ENCODE peak calls at places on chromosomes 13 and 19, in nine cellular contexts. One of them, this sample, is unnamed.

GRCh38 chr19:47637550-47637949 is 28.6 kb downstream of the BICRA start:
- DNase-seq in mucosa of gallbladder: no peak
- DNase-seq in stimulated activated CD4-positive, alpha-beta T cell treated with anti-CD3 and anti-CD28 coated beads, TNF-alpha, amount 100 ng/mL, for 1 hour: no peak
- DNase-seq in MCF 10A: no peak
- DNase-seq in substantia nigra: no peak
- DNase-seq in kidney glomerular epithelial cell: no peak
- DNase-seq in nephron progenitor cell: no peak
- DNase-seq in tibial artery: no peak
- DNase-seq in EL: peak
- DNase-seq in this sample: no peak

GRCh38 chr19:16702123-16702522 is 17.5 kb upstream of the NWD1 start:
- DNase-seq in mucosa of gallbladder: no peak
- DNase-seq in stimulated activated CD4-positive, alpha-beta T cell treated with anti-CD3 and anti-CD28 coated beads, TNF-alpha, amount 100 ng/mL, for 1 hour: no peak
- DNase-seq in MCF 10A: peak
- DNase-seq in substantia nigra: no peak
- DNase-seq in kidney glomerular epithelial cell: no peak
- DNase-seq in nephron progenitor cell: no peak
- DNase-seq in tibial artery: peak
- DNase-seq in EL: peak
- DNase-seq in this sample: no peak

GRCh38 chr13:101258071-101258470 is 158.2 kb downstream of the NALCN start:
- DNase-seq in mucosa of gallbladder: no peak
- DNase-seq in stimulated activated CD4-positive, alpha-beta T cell treated with anti-CD3 and anti-CD28 coated beads, TNF-alpha, amount 100 ng/mL, for 1 hour: no peak
- DNase-seq in MCF 10A: peak
- DNase-seq in substantia nigra: no peak
- DNase-seq in kidney glomerular epithelial cell: peak
- DNase-seq in nephron progenitor cell: peak
- DNase-seq in tibial artery: no peak
- DNase-seq in EL: peak
- DNase-seq in this sample: no peak

GRCh38 chr13:111005364-111005763 is 90.5 kb upstream of the ANKRD10 start:
- DNase-seq in mucosa of gallbladder: no peak
- DNase-seq in stimulated activated CD4-positive, alpha-beta T cell treated with anti-CD3 and anti-CD28 coated beads, TNF-alpha, amount 100 ng/mL, for 1 hour: no peak
- DNase-seq in MCF 10A: peak
- DNase-seq in substantia nigra: no peak
- DNase-seq in kidney glomerular epithelial cell: no peak
- DNase-seq in nephron progenitor cell: no peak
- DNase-seq in tibial artery: no peak
- DNase-seq in EL: peak
- DNase-seq in this sample: no peak

GRCh38 chr13:87872813-87873212 is 201.6 kb downstream of the SLITRK5 start:
- DNase-seq in mucosa of gallbladder: no peak
- DNase-seq in stimulated activated CD4-positive, alpha-beta T cell treated with anti-CD3 and anti-CD28 coated beads, TNF-alpha, amount 100 ng/mL, for 1 hour: no peak
- DNase-seq in MCF 10A: no peak
- DNase-seq in substantia nigra: no peak
- DNase-seq in kidney glomerular epithelial cell: no peak
- DNase-seq in nephron progenitor cell: no peak
- DNase-seq in tibial artery: no peak
- DNase-seq in EL: no peak
- DNase-seq in this sample: no peak

GRCh38 chr19:19064098-19064722 is 416 bp downstream of the SLC25A42 start:
- DNase-seq in mucosa of gallbladder: no peak
- DNase-seq in stimulated activated CD4-positive, alpha-beta T cell treated with anti-CD3 and anti-CD28 coated beads, TNF-alpha, amount 100 ng/mL, for 1 hour: no peak
- DNase-seq in MCF 10A: no peak
- DNase-seq in substantia nigra: no peak
- DNase-seq in kidney glomerular epithelial cell: no peak
- DNase-seq in nephron progenitor cell: no peak
- DNase-seq in tibial artery: peak
- DNase-seq in EL: no peak
- DNase-seq in this sample: no peak

GRCh38 chr19:2207008-2207407 is 29.1 kb downstream of the PLEKHJ1 start:
- DNase-seq in mucosa of gallbladder: no peak
- DNase-seq in stimulated activated CD4-positive, alpha-beta T cell treated with anti-CD3 and anti-CD28 coated beads, TNF-alpha, amount 100 ng/mL, for 1 hour: no peak
- DNase-seq in MCF 10A: no peak
- DNase-seq in substantia nigra: no peak
- DNase-seq in kidney glomerular epithelial cell: no peak
- DNase-seq in nephron progenitor cell: no peak
- DNase-seq in tibial artery: no peak
- DNase-seq in EL: no peak
- DNase-seq in this sample: no peak

GRCh38 chr19:11982526-11982925 is 17.7 kb downstream of the ZNF763 start:
- DNase-seq in mucosa of gallbladder: no peak
- DNase-seq in stimulated activated CD4-positive, alpha-beta T cell treated with anti-CD3 and anti-CD28 coated beads, TNF-alpha, amount 100 ng/mL, for 1 hour: no peak
- DNase-seq in MCF 10A: no peak
- DNase-seq in substantia nigra: no peak
- DNase-seq in kidney glomerular epithelial cell: no peak
- DNase-seq in nephron progenitor cell: no peak
- DNase-seq in tibial artery: no peak
- DNase-seq in EL: peak
- DNase-seq in this sample: no peak

GRCh38 chr13:47480121-47480520 is 521.0 kb downstream of the SUCLA2 start:
- DNase-seq in mucosa of gallbladder: no peak
- DNase-seq in stimulated activated CD4-positive, alpha-beta T cell treated with anti-CD3 and anti-CD28 coated beads, TNF-alpha, amount 100 ng/mL, for 1 hour: no peak
- DNase-seq in MCF 10A: peak
- DNase-seq in substantia nigra: no peak
- DNase-seq in kidney glomerular epithelial cell: peak
- DNase-seq in nephron progenitor cell: no peak
- DNase-seq in tibial artery: no peak
- DNase-seq in EL: peak
- DNase-seq in this sample: no peak

GRCh38 chr19:1168877-1169791 is 4.9 kb downstream of the SBNO2 start:
- DNase-seq in mucosa of gallbladder: peak
- DNase-seq in stimulated activated CD4-positive, alpha-beta T cell treated with anti-CD3 and anti-CD28 coated beads, TNF-alpha, amount 100 ng/mL, for 1 hour: no peak
- DNase-seq in MCF 10A: peak
- DNase-seq in substantia nigra: no peak
- DNase-seq in kidney glomerular epithelial cell: peak
- DNase-seq in nephron progenitor cell: peak
- DNase-seq in tibial artery: no peak
- DNase-seq in EL: peak
- DNase-seq in this sample: no peak

GRCh38 chr13:54144809-54145208 is 1116.2 kb downstream of the OLFM4 start:
- DNase-seq in mucosa of gallbladder: no peak
- DNase-seq in stimulated activated CD4-positive, alpha-beta T cell treated with anti-CD3 and anti-CD28 coated beads, TNF-alpha, amount 100 ng/mL, for 1 hour: no peak
- DNase-seq in MCF 10A: no peak
- DNase-seq in substantia nigra: no peak
- DNase-seq in kidney glomerular epithelial cell: no peak
- DNase-seq in nephron progenitor cell: no peak
- DNase-seq in tibial artery: no peak
- DNase-seq in EL: no peak
- DNase-seq in this sample: no peak

GRCh38 chr19:43641333-43641732 is 1.7 kb upstream of the CADM4 start:
- DNase-seq in mucosa of gallbladder: no peak
- DNase-seq in stimulated activated CD4-positive, alpha-beta T cell treated with anti-CD3 and anti-CD28 coated beads, TNF-alpha, amount 100 ng/mL, for 1 hour: no peak
- DNase-seq in MCF 10A: no peak
- DNase-seq in substantia nigra: no peak
- DNase-seq in kidney glomerular epithelial cell: no peak
- DNase-seq in nephron progenitor cell: no peak
- DNase-seq in tibial artery: no peak
- DNase-seq in EL: no peak
- DNase-seq in this sample: no peak

This sample was measured in central memory CD8-positive, alpha-beta T cell.